ENCODE peak calls at places on chromosome 16, in ten cellular contexts. E, G, P, V, R, D, U, Y, C and F are unnamed samples.

GRCh38 chr16:3695610-3696369 is 21.5 kb downstream of the TRAP1 start:
- DNase-seq in E (no peak), G (no peak), P (no peak), V (no peak), R (no peak), D (no peak), U (no peak), Y (no peak), C (no peak), F (no peak)

GRCh38 chr16:79767597-79768280 is 167.2 kb upstream of the MAF start:
- DNase-seq in E (no peak), G (no peak), P (peak), V (no peak), R (no peak), D (peak), U (no peak), Y (no peak), C (no peak), F (no peak)

GRCh38 chr16:2486645-2487516 is 12.0 kb downstream of the TBC1D24 start:
- DNase-seq in E (no peak), G (no peak), P (peak), V (peak), R (no peak), D (no peak), U (peak), Y (peak), C (peak), F (peak)

GRCh38 chr16:14505846-14506245 is 124.2 kb downstream of the PARN start:
- DNase-seq in E (no peak), G (peak), P (no peak), V (no peak), R (no peak), D (no peak), U (no peak), Y (no peak), C (no peak), F (no peak)

GRCh38 chr16:73735018-73735417 is 561.6 kb upstream of the PSMD7 start:
- DNase-seq in E (no peak), G (no peak), P (no peak), V (peak), R (no peak), D (no peak), U (no peak), Y (peak), C (no peak), F (no peak)

GRCh38 chr16:77457046-77457445 is 22.2 kb upstream of the ADAMTS18 start:
- DNase-seq in E (no peak), G (no peak), P (no peak), V (no peak), R (peak), D (no peak), U (no peak), Y (no peak), C (no peak), F (no peak)

GRCh38 chr16:85027349-85027967 is at the start of gene KIAA0513:
- DNase-seq in E (peak), G (peak), P (peak), V (peak), R (peak), D (peak), U (peak), Y (peak), C (peak), F (peak)

GRCh38 chr16:60675022-60675421 is 1361.2 kb downstream of the CDH8 start:
- DNase-seq in E (no peak), G (no peak), P (no peak), V (no peak), R (no peak), D (no peak), U (no peak), Y (no peak), C (no peak), F (no peak)

GRCh38 chr16:50613281-50613991 is 65.2 kb downstream of the NKD1 start:
- DNase-seq in E (no peak), G (no peak), P (no peak), V (no peak), R (peak), D (no peak), U (no peak), Y (no peak), C (no peak), F (no peak)

GRCh38 chr16:88570691-88571092 is 489 bp downstream of the ZC3H18 start:
- DNase-seq in E (no peak), G (no peak), P (peak), V (peak), R (peak), D (no peak), U (peak), Y (no peak), C (peak), F (peak)

GRCh38 chr16:78563905-78564304 is 464.5 kb downstream of the WWOX start:
- DNase-seq in E (peak), G (peak), P (no peak), V (no peak), R (no peak), D (no peak), U (no peak), Y (no peak), C (no peak), F (no peak)

GRCh38 chr16:3188925-3189825 is 1.2 kb downstream of the OR1F1 start:
- DNase-seq in E (no peak), G (peak), P (peak), V (peak), R (peak), D (peak), U (peak), Y (no peak), C (no peak), F (no peak)

GRCh38 chr16:12250578-12250977 is 274.0 kb downstream of the SNX29 start:
- DNase-seq in E (no peak), G (no peak), P (no peak), V (no peak), R (no peak), D (no peak), U (no peak), Y (no peak), C (no peak), F (no peak)

GRCh38 chr16:83200005-83200779 is 573.4 kb downstream of the CDH13 start:
- DNase-seq in E (peak), G (no peak), P (peak), V (no peak), R (peak), D (peak), U (no peak), Y (no peak), C (no peak), F (no peak)

GRCh38 chr16:86604436-86605220 is 26.3 kb downstream of the FOXL1 start:
- DNase-seq in E (no peak), G (no peak), P (no peak), V (peak), R (no peak), D (no peak), U (peak), Y (no peak), C (peak), F (peak)

GRCh38 chr16:27579086-27579980 is 29.4 kb downstream of the KATNIP start:
- DNase-seq in E (no peak), G (no peak), P (no peak), V (no peak), R (no peak), D (no peak), U (no peak), Y (no peak), C (no peak), F (no peak)

GRCh38 chr16:86680137-86680536 is 101.8 kb downstream of the FOXL1 start:
- DNase-seq in E (no peak), G (no peak), P (no peak), V (no peak), R (no peak), D (no peak), U (no peak), Y (no peak), C (no peak), F (no peak)

GRCh38 chr16:57685633-57686032 is 9.0 kb upstream of the DRC7 start:
- DNase-seq in E (no peak), G (no peak), P (no peak), V (no peak), R (no peak), D (no peak), U (no peak), Y (no peak), C (no peak), F (no peak)

GRCh38 chr16:75023019-75023418 is 24.2 kb downstream of the ZNRF1 start:
- DNase-seq in E (no peak), G (no peak), P (no peak), V (no peak), R (no peak), D (no peak), U (no peak), Y (no peak), C (no peak), F (no peak)